ENCODE peak calls at places on chromosome 3, in six cellular contexts. X is occipital lobe; A is stimulated activated CD4-positive, alpha-beta T cell treated with anti-CD3 and anti-CD28 coated beads, TNF-alpha, amount 100 ng/mL, for 48 hours; K is NCI-H748 treated with DMSO at 0.1 percent for 48 hours; B is SW480; T is H7. H is an unnamed sample.

GRCh38 chr3:59423707-59424106 is 373.9 kb upstream of the CFAP20DC start:
- DNase-seq in X (no peak), A (no peak), K (no peak), B (no peak), T (no peak), H (no peak)

GRCh38 chr3:71104090-71104489 is 479.4 kb downstream of the FOXP1 start:
- DNase-seq in X (no peak), A (no peak), K (no peak), B (no peak), T (no peak), H (no peak)

GRCh38 chr3:26280517-26280916 is 342.1 kb upstream of the LRRC3B start:
- DNase-seq in X (no peak), A (no peak), K (no peak), B (no peak), T (peak), H (no peak)

GRCh38 chr3:114104414-114104813 is 47.9 kb downstream of the QTRT2 start:
- DNase-seq in X (no peak), A (no peak), K (no peak), B (peak), T (no peak), H (no peak)

GRCh38 chr3:128006061-128006470 is 46.2 kb upstream of the SEC61A1 start:
- DNase-seq in X (no peak), A (no peak), K (no peak), B (no peak), T (peak), H (peak)

GRCh38 chr3:14467723-14468620 is 65.6 kb downstream of the SLC6A6 start:
- DNase-seq in X (no peak), A (peak), K (peak), B (peak), T (peak), H (peak)

GRCh38 chr3:41216993-41217392 is 17.7 kb downstream of the CTNNB1 start:
- DNase-seq in X (no peak), A (no peak), K (no peak), B (no peak), T (no peak), H (no peak)

GRCh38 chr3:16864610-16865313 is 20.0 kb upstream of the PLCL2 start:
- DNase-seq in X (no peak), A (no peak), K (no peak), B (no peak), T (no peak), H (no peak)

GRCh38 chr3:168820748-168821445 is 725.2 kb upstream of the GOLIM4 start:
- DNase-seq in X (no peak), A (no peak), K (no peak), B (no peak), T (no peak), H (no peak)

GRCh38 chr3:55408193-55408826 is 78.8 kb downstream of the WNT5A start:
- DNase-seq in X (no peak), A (no peak), K (no peak), B (no peak), T (no peak), H (no peak)

GRCh38 chr3:153284282-153284938 is 122.4 kb downstream of the RAP2B start:
- DNase-seq in X (peak), A (peak), K (no peak), B (peak), T (no peak), H (no peak)

GRCh38 chr3:8623741-8624140 is 20.9 kb downstream of the SSUH2 start:
- DNase-seq in X (no peak), A (no peak), K (no peak), B (no peak), T (no peak), H (no peak)

GRCh38 chr3:21954709-21955108 is 203.7 kb upstream of the ZNF385D start:
- DNase-seq in X (no peak), A (no peak), K (no peak), B (no peak), T (no peak), H (no peak)

GRCh38 chr3:150451329-150452084 is 43.4 kb downstream of the TSC22D2 start:
- DNase-seq in X (no peak), A (no peak), K (no peak), B (no peak), T (no peak), H (no peak)

GRCh38 chr3:189766416-189766815 is 135.2 kb downstream of the TP63 start:
- DNase-seq in X (no peak), A (no peak), K (no peak), B (no peak), T (no peak), H (no peak)

GRCh38 chr3:178203152-178203551 is 333.1 kb upstream of the KCNMB2 start:
- DNase-seq in X (no peak), A (no peak), K (no peak), B (no peak), T (no peak), H (no peak)

GRCh38 chr3:83890763-83891135 is 1068.0 kb upstream of the CADM2 start:
- DNase-seq in X (no peak), A (no peak), K (no peak), B (no peak), T (no peak), H (no peak)

GRCh38 chr3:112847692-112848091 is 1.0 kb upstream of the CD200R1L start:
- DNase-seq in X (no peak), A (no peak), K (no peak), B (no peak), T (no peak), H (no peak)

GRCh38 chr3:78818161-78818985 is 949.4 kb downstream of the ROBO1 start:
- DNase-seq in X (no peak), A (no peak), K (no peak), B (no peak), T (no peak), H (no peak)

GRCh38 chr3:110938629-110939028 is 133.0 kb upstream of the NECTIN3 start:
- DNase-seq in X (no peak), A (no peak), K (no peak), B (no peak), T (no peak), H (no peak)

GRCh38 chr3:129560269-129560787 is 17.4 kb downstream of the H1-8 start:
- DNase-seq in X (no peak), A (no peak), K (no peak), B (no peak), T (no peak), H (peak)

GRCh38 chr3:142077859-142078500 is 71.4 kb downstream of the TFDP2 start:
- DNase-seq in X (no peak), A (no peak), K (no peak), B (no peak), T (no peak), H (no peak)

GRCh38 chr3:44439499-44440295 is 37.8 kb downstream of the ZNF445 start:
- DNase-seq in X (peak), A (peak), K (no peak), B (no peak), T (no peak), H (no peak)

GRCh38 chr3:12853803-12854202 is 12.4 kb upstream of the RPL32 start:
- DNase-seq in X (no peak), A (no peak), K (no peak), B (no peak), T (no peak), H (no peak)

GRCh38 chr3:150174179-150174578 is 203.5 kb upstream of the PFN2 start:
- DNase-seq in X (no peak), A (no peak), K (no peak), B (no peak), T (no peak), H (no peak)

GRCh38 chr3:38533285-38533994 is 37.3 kb downstream of the EXOG start:
- DNase-seq in X (no peak), A (no peak), K (no peak), B (no peak), T (no peak), H (no peak)

GRCh38 chr3:158381274-158381868 is 189.6 kb upstream of the MLF1 start:
- DNase-seq in X (no peak), A (no peak), K (no peak), B (no peak), T (no peak), H (no peak)

GRCh38 chr3:177282028-177282655 is 84.9 kb upstream of the TBL1XR1 start:
- DNase-seq in X (no peak), A (no peak), K (peak), B (no peak), T (no peak), H (no peak)

GRCh38 chr3:62238003-62238402 is 135.3 kb downstream of the FEZF2 start:
- DNase-seq in X (no peak), A (no peak), K (no peak), B (no peak), T (no peak), H (no peak)

GRCh38 chr3:172125963-172126403 is 86.6 kb downstream of the FNDC3B start:
- DNase-seq in X (no peak), A (no peak), K (no peak), B (no peak), T (no peak), H (no peak)

GRCh38 chr3:124281453-124282316 is 289.8 kb upstream of the ROPN1 start:
- DNase-seq in X (no peak), A (no peak), K (peak), B (peak), T (peak), H (peak)

GRCh38 chr3:14771593-14772497 is 46.9 kb upstream of the FGD5 start:
- DNase-seq in X (no peak), A (no peak), K (no peak), B (no peak), T (peak), H (no peak)

GRCh38 chr3:23166804-23167203 is 36.3 kb upstream of the UBE2E2 start:
- DNase-seq in X (no peak), A (no peak), K (no peak), B (no peak), T (no peak), H (no peak)

GRCh38 chr3:187958432-187959003 is 195.4 kb upstream of the LPP start:
- DNase-seq in X (no peak), A (no peak), K (no peak), B (no peak), T (no peak), H (no peak)

GRCh38 chr3:147008886-147009285 is 397.5 kb downstream of the ZIC4 start:
- DNase-seq in X (no peak), A (no peak), K (no peak), B (no peak), T (no peak), H (no peak)

GRCh38 chr3:30183421-30183820 is 423.0 kb upstream of the TGFBR2 start:
- DNase-seq in X (no peak), A (no peak), K (no peak), B (no peak), T (no peak), H (no peak)